ENCODE peak calls at places on chromosomes 11 and 22, in six cellular contexts. L is heart left ventricle, N is A549, E is H54, A is GM12891, V is esophagus squamous epithelium. H is an unnamed sample.

GRCh38 chr11:3222003-3222855 is 3.6 kb upstream of the MRGPRG start:
- DNase-seq in N (no peak), L (no peak), V (no peak), A (no peak), E (no peak), H (no peak)

GRCh38 chr11:57515332-57516060 is at the start of gene SLC43A1:
- DNase-seq in L (peak), V (no peak), A (no peak), E (peak), N (no peak), H (peak)

GRCh38 chr11:72195921-72196320 is 4.0 kb downstream of the FOLR1 start:
- DNase-seq in L (no peak), N (no peak), A (no peak), V (no peak), E (no peak), H (no peak)

GRCh38 chr11:112928136-112928535 is 33.1 kb upstream of the NCAM1 start:
- DNase-seq in V (no peak), N (no peak), A (no peak), L (no peak), E (no peak), H (no peak)

GRCh38 chr11:117316197-117316961 is at the start of gene BACE1:
- DNase-seq in V (no peak), A (no peak), E (peak), L (peak), N (peak), H (no peak)

GRCh38 chr11:131217313-131218297 is 152.8 kb upstream of the NTM start:
- DNase-seq in A (no peak), N (peak), V (no peak), E (no peak), L (no peak), H (no peak)

GRCh38 chr11:3006505-3007260 is 14.6 kb upstream of the NAP1L4 start:
- DNase-seq in E (no peak), A (no peak), N (no peak), V (no peak), L (no peak), H (no peak)

GRCh38 chr11:76206327-76207081 is at the start of gene WNT11:
- DNase-seq in N (peak), V (no peak), A (no peak), L (peak), E (no peak), H (peak)

GRCh38 chr22:29339381-29340235 is 24.1 kb upstream of the RASL10A start:
- DNase-seq in E (no peak), N (no peak), V (no peak), A (no peak), L (no peak), H (no peak)

GRCh38 chr22:43313497-43314474 is 29.4 kb downstream of the SCUBE1 start:
- DNase-seq in A (no peak), V (no peak), E (no peak), N (no peak), L (peak), H (no peak)

GRCh38 chr11:16785520-16786128 is 47.2 kb downstream of the C11orf58 start:
- DNase-seq in V (no peak), E (peak), L (peak), A (peak), N (peak), H (peak)

GRCh38 chr11:19307498-19307897 is 66.8 kb upstream of the E2F8 start:
- DNase-seq in A (no peak), N (no peak), L (no peak), V (no peak), E (no peak), H (no peak)

GRCh38 chr11:105696000-105696399 is 86.1 kb downstream of the GRIA4 start:
- DNase-seq in E (no peak), L (no peak), N (no peak), V (no peak), A (no peak), H (no peak)

GRCh38 chr11:121655481-121656332 is 202.9 kb upstream of the SORL1-AS1 start:
- DNase-seq in L (peak), V (no peak), N (peak), A (peak), E (peak), H (peak)

GRCh38 chr11:109756951-109757350 is 335.0 kb downstream of the C11orf87 start:
- DNase-seq in E (no peak), L (no peak), N (no peak), A (no peak), V (no peak), H (no peak)

GRCh38 chr11:22669368-22669767 is 3.0 kb downstream of the GAS2 start:
- DNase-seq in E (no peak), N (no peak), A (no peak), V (no peak), L (no peak), H (no peak)

GRCh38 chr11:808427-809286 is 1.1 kb upstream of the RPLP2 start:
- DNase-seq in V (no peak), A (no peak), L (peak), E (peak), N (no peak), H (peak)

GRCh38 chr11:115384236-115384635 is 120.0 kb downstream of the CADM1 start:
- DNase-seq in V (no peak), L (no peak), N (no peak), A (no peak), E (no peak), H (no peak)

GRCh38 chr11:2004466-2004865 is 6.8 kb upstream of the H19 start:
- DNase-seq in V (no peak), N (no peak), E (no peak), A (no peak), L (no peak), H (no peak)

GRCh38 chr22:44748524-44748923 is 3.9 kb upstream of the ARHGAP8 start:
- DNase-seq in V (no peak), L (no peak), E (no peak), A (no peak), N (no peak), H (no peak)

GRCh38 chr22:30396871-30397655 is at the start of gene SEC14L2:
- DNase-seq in V (no peak), A (no peak), L (peak), E (no peak), N (peak), H (peak)

GRCh38 chr22:21591695-21592094 is 24.2 kb downstream of the UBE2L3 start:
- DNase-seq in V (no peak), A (no peak), E (no peak), L (peak), N (no peak), H (no peak)

GRCh38 chr11:119831011-119831410 is 102.0 kb upstream of the NECTIN1 start:
- DNase-seq in V (no peak), E (no peak), L (no peak), A (no peak), N (no peak), H (no peak)

GRCh38 chr11:15901790-15902189 is 454.6 kb downstream of the SOX6 start:
- DNase-seq in E (no peak), N (peak), L (no peak), A (no peak), V (no peak), H (no peak)

DNA sequence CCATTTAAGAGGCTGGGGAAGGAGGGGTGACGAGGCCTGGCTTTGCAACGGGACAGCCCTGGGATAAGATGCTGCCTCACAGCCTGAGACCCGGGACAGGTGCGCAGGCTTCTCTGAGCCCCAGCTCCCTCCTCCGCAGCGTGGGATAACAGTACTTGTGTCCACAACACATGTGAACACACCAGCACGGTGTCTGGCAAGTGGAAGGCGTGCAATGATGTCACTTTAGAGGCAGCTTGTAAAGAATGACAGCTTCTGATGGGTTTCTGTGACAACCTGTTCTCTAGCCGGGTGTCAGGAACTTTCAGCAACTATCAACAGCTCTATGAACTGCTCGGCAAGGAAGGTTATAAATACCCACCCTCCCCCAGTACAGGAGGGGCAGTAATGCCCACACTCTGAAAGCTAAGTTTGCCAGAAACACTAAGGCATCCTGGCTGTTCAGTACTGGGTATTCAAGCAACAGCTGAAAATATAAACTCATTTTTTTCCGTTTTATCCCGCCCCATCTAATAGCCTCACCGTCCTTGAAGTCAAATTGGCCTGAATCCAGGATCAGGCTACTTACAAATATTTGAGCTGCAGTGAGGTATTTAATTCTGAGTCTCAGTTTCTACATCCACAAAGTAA is 59.7 kb downstream of the MYH9 start:
- DNase-seq in V (no peak), E (no peak), A (no peak), N (no peak), L (peak), H (peak)
- TF ChIP-seq POLR2A in V (no peak), E (no peak), A (no peak), N (no peak), L (peak), H (no peak)

GRCh38 chr22:38657248-38657909 is 941 bp downstream of the CBY1 start:
- DNase-seq in E (no peak), V (no peak), A (no peak), N (no peak), L (no peak), H (peak)
- TF ChIP-seq POLR2A in E (no peak), V (no peak), A (no peak), N (no peak), L (no peak), H (no peak)

GRCh38 chr11:36469063-36469462 is 41.0 kb downstream of the TRAF6 start:
- DNase-seq in A (no peak), E (no peak), V (no peak), L (no peak), N (peak), H (peak)
- TF ChIP-seq POLR2A in A (no peak), E (no peak), V (no peak), L (no peak), N (no peak), H (no peak)

DNA sequence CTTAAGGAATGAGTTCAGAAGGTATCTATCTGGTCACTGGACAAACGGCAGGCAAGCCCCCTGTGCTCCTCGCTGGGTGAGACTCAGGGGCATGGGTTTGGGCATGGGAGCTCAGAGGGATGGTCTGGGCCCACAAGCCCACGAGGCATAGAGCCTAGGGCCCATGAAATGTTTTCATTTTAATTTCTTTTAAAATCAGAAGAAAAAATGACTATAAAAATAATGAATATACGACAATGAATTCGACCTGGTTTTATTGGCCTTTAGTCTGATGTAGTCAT is 77.9 kb upstream of the WNT7B start:
- DNase-seq in N (no peak), E (no peak), L (no peak), A (no peak), V (no peak), H (no peak)
- TF ChIP-seq POLR2A in N (no peak), E (no peak), L (no peak), A (no peak), V (no peak), H (no peak)

GRCh38 chr11:75150079-75150478 is 828 bp upstream of the SLCO2B1 start:
- DNase-seq in E (no peak), N (no peak), V (no peak), L (no peak), A (no peak), H (no peak)

GRCh38 chr11:75152090-75152489 is 1.2 kb downstream of the SLCO2B1 start:
- DNase-seq in E (no peak), V (no peak), L (no peak), A (no peak), N (no peak), H (no peak)

GRCh38 chr11:75152651-75153553 is 2.0 kb downstream of the SLCO2B1 start:
- DNase-seq in V (no peak), L (no peak), A (no peak), N (no peak), E (no peak), H (no peak)

GRCh38 chr11:75151346-75152047 is 590 bp downstream of the SLCO2B1 start:
- DNase-seq in V (no peak), E (no peak), A (no peak), L (no peak), N (no peak), H (no peak)

GRCh38 chr11:75150879-75151278 is at the start of gene SLCO2B1:
- DNase-seq in E (no peak), N (no peak), V (no peak), L (no peak), A (no peak), H (no peak)
- TF ChIP-seq POLR2A in E (no peak), N (no peak), V (no peak), L (no peak), A (no peak), H (no peak)

GRCh38 chr11:11843233-11843632 is 1.5 kb downstream of the USP47 start:
- DNase-seq in A (no peak), N (peak), L (no peak), V (no peak), E (no peak), H (peak)
- TF ChIP-seq POLR2A in A (no peak), N (no peak), L (no peak), V (no peak), E (no peak), H (no peak)